ENCODE peak calls at places on chromosomes 16 and 17, in nine cellular contexts. L, Q, T, X, V, H, C, J and P are unnamed samples.

GRCh38 chr16:82864332-82865040 is 237.7 kb downstream of the CDH13 start:
- DNase-seq in L (no peak), Q (no peak), T (no peak), X (no peak), V (no peak), H (no peak), C (no peak), J (no peak), P (no peak)

GRCh38 chr17:15121426-15121825 is 143.7 kb downstream of the PMP22 start:
- DNase-seq in L (no peak), Q (peak; percentile 89), T (no peak), X (peak; percentile 67), V (no peak), H (no peak), C (no peak), J (no peak), P (peak; percentile 89)

GRCh38 chr17:47694818-47695663 is 1.1 kb downstream of the TBKBP1 start:
- DNase-seq in L (peak; percentile 47), Q (peak; percentile 65), T (peak; percentile 38), X (peak; percentile 54), V (no peak), H (peak; percentile 82), C (peak; percentile 42), J (no peak), P (peak; percentile 62)

GRCh38 chr17:50052822-50053653 is 2.9 kb upstream of the ITGA3 start:
- DNase-seq in L (peak; percentile 72), Q (no peak), T (no peak), X (peak; percentile 78), V (no peak), H (peak; percentile 47), C (peak; percentile 33), J (peak; percentile 45), P (no peak)

GRCh38 chr16:52416888-52417287 is 130.1 kb downstream of the TOX3 start:
- DNase-seq in L (no peak), Q (no peak), T (no peak), X (no peak), V (no peak), H (no peak), C (no peak), J (no peak), P (no peak)

GRCh38 chr17:56880571-56880970 is 33.3 kb downstream of the TRIM25 start:
- DNase-seq in L (no peak), Q (no peak), T (no peak), X (no peak), V (no peak), H (no peak), C (no peak), J (no peak), P (no peak)

GRCh38 chr16:20904507-20905079 is 4.0 kb downstream of the LYRM1 start:
- DNase-seq in L (peak; percentile 98), Q (peak; percentile 60), T (no peak), X (peak; percentile 82), V (peak; percentile 63), H (no peak), C (no peak), J (no peak), P (peak; percentile 64)

GRCh38 chr17:46011711-46012505 is 12.9 kb downstream of the STH start:
- DNase-seq in L (no peak), Q (no peak), T (no peak), X (no peak), V (no peak), H (no peak), C (no peak), J (no peak), P (no peak)

GRCh38 chr16:68069511-68070248 is 15.5 kb upstream of the NFATC3 start:
- DNase-seq in L (no peak), Q (no peak), T (no peak), X (no peak), V (no peak), H (peak; percentile 47), C (peak; percentile 68), J (no peak), P (no peak)

GRCh38 chr17:39027440-39028035 is 60.3 kb upstream of the FBXO47 start:
- DNase-seq in L (no peak), Q (no peak), T (no peak), X (no peak), V (no peak), H (no peak), C (no peak), J (no peak), P (no peak)

GRCh38 chr16:48999034-48999433 is 282.6 kb downstream of the CBLN1 start:
- DNase-seq in L (no peak), Q (no peak), T (no peak), X (no peak), V (no peak), H (no peak), C (no peak), J (no peak), P (no peak)

GRCh38 chr16:48999508-48999907 is 282.1 kb downstream of the CBLN1 start:
- DNase-seq in L (no peak), Q (no peak), T (no peak), X (no peak), V (no peak), H (no peak), C (no peak), J (no peak), P (no peak)

GRCh38 chr16:48997946-48998345 is 283.7 kb downstream of the CBLN1 start:
- DNase-seq in L (no peak), Q (no peak), T (no peak), X (no peak), V (no peak), H (no peak), C (no peak), J (no peak), P (no peak)

GRCh38 chr16:49003022-49003421 is 278.6 kb downstream of the CBLN1 start:
- DNase-seq in L (no peak), Q (no peak), T (no peak), X (no peak), V (no peak), H (no peak), C (no peak), J (no peak), P (no peak)

DNA sequence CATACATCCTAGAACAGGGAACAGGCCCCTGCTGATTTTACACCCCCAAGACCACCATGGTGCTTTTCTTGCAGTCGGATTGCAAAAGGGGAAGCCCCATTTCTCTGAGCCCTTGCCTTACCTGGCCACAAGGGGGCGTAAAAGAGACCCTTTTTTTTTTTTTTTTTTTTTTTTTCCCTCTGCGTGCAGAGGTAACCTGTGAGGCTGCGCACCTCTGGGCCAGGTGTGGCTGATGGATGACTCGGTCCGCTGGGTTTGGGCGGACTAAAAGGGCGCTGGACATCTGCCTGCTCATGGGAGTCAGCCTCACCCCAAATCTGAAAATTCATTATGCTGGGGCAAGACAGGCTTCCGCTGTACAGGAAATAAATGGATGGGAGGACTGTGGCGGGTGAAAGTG is 281.0 kb downstream of the CBLN1 start:
- DNase-seq in L (no peak), Q (no peak), T (no peak), X (no peak), V (no peak), H (no peak), C (no peak), J (no peak), P (no peak)
- TF ChIP-seq CTCF in L (peak; percentile 22), Q (peak; percentile 40), T (no peak), X (peak; percentile 34), V (peak; percentile 74), H (peak; percentile 45), C (no peak), J (peak; percentile 34), P (peak; percentile 53)

GRCh38 chr17:70621593-70621992 is 452.3 kb downstream of the KCNJ2 start:
- DNase-seq in L (peak; percentile 54), Q (no peak), T (no peak), X (no peak), V (no peak), H (no peak), C (no peak), J (no peak), P (no peak)
- H3K4me3 ChIP-seq in L (no peak overlapping the region), Q (no peak overlapping the region), T (no peak overlapping the region), X (no peak overlapping the region), V (no peak overlapping the region), H (no peak overlapping the region), C (no peak overlapping the region), J (no peak overlapping the region), P (no peak overlapping the region)

DNA sequence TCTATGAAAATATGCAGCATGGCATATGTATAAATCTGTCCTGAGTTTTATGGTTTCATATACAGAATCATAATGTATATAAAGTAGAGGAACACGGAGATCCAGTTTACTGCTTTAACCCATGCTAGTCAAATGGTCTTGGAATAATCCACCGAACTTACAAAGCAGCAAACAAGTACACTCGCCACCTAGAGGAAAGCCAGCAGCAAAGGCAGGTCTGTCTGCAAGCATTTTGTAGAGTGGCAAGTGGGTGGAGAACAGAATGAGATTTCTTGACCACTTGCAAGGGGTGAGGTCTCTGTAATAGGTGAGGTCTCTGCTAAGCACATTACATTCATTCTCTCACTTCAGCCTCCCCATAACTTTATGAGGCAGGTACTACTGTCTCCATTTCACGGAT is 308.3 kb downstream of the CA10 start:
- DNase-seq in L (no peak), Q (no peak), T (no peak), X (no peak), V (no peak), H (no peak), C (no peak), J (no peak), P (no peak)
- TF ChIP-seq CTCF in L (no peak), Q (no peak), T (no peak), X (no peak), V (peak; percentile 2), H (no peak), C (no peak), J (no peak), P (no peak)

GRCh38 chr17:69539781-69540319 is 125.4 kb downstream of the MAP2K6 start:
- DNase-seq in L (peak; percentile 95), Q (peak; percentile 42), T (no peak), X (peak; percentile 88), V (no peak), H (no peak), C (no peak), J (peak; percentile 31), P (peak; percentile 70)
- H3K4me3 ChIP-seq in L (no peak overlapping the region), Q (no peak overlapping the region), T (no peak overlapping the region), X (peak overlapping the region; percentile 10), V (no peak overlapping the region), H (no peak overlapping the region), C (no peak overlapping the region), J (no peak overlapping the region), P (no peak overlapping the region)

DNA sequence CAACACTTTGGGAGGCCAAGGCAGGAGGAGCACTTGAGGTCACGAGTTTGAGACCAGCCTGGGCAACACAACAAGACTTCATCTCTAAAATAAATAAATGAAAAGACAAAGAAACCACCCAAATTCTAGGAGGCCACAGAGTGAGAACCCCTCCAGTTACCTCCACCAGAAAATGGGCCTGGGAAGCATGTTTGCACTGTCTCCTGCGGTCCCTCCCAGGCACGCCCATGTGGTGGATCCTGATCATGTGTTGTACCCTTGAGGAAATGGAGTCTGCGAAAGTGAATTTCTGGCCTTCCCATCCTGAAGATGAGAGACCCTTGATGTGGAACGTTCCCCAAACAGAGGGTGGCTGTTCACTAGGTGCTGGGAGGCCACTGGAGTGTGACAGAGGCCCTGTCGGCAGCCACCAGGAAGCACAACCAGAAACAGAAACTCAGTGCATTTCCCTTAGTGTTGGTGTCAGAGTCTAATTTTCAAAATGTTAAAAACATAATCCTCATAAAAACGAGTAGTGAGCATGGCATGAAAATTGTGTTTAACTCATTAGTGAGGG is 19.2 kb upstream of the USP22 start:
- DNase-seq in L (no peak), Q (no peak), T (no peak), X (no peak), V (peak; percentile 48), H (no peak), C (no peak), J (no peak), P (no peak)
- TF ChIP-seq CTCF in L (no peak), Q (no peak), T (no peak), X (no peak), V (peak; percentile 6), H (no peak), C (no peak), J (no peak), P (no peak)

GRCh38 chr17:17041571-17042380 is 481 bp upstream of the MPRIP start:
- DNase-seq in L (peak; percentile 97), Q (peak; percentile 97), T (peak; percentile 95), X (peak; percentile 98), V (peak; percentile 98), H (peak; percentile 99), C (peak; percentile 100), J (peak; percentile 99), P (peak; percentile 92)
- H3K4me3 ChIP-seq in L (peak overlapping the region; percentile 60), Q (peak overlapping the region; percentile 55), T (peak overlapping the region; percentile 72), X (peak overlapping the region; percentile 55), V (peak overlapping the region; percentile 66), H (peak overlapping the region; percentile 59), C (peak overlapping the region; percentile 65), J (peak overlapping the region; percentile 90), P (peak overlapping the region; percentile 67)